ENCODE peak calls at places on chromosomes 16 and 17, in six cellular contexts. One of them, this sample, is unnamed. For H3K4me1, the result is how much of the 10 kb centered on the place peaks cover.

GRCh38 chr17:34313164-34313563 is 6.1 kb upstream of the CCL8 start:
- DNase-seq in mesenchymal stem cell: no peak
- DNase-seq in H9: no peak
- DNase-seq in IMR-90: peak
- DNase-seq in H1: no peak
- DNase-seq in mesendoderm: no peak
- DNase-seq in this sample: no peak

GRCh38 chr16:66204761-66205160 is 161.7 kb upstream of the CDH5 start:
- DNase-seq in mesendoderm: no peak
- DNase-seq in mesenchymal stem cell: no peak
- DNase-seq in H9: no peak
- DNase-seq in H1: no peak
- DNase-seq in IMR-90: no peak
- DNase-seq in this sample: no peak

GRCh38 chr17:40086150-40087044 is 14.0 kb downstream of the NR1D1 start:
- DNase-seq in mesenchymal stem cell: peak
- DNase-seq in H9: peak
- DNase-seq in mesendoderm: peak
- DNase-seq in IMR-90: no peak
- DNase-seq in H1: no peak
- DNase-seq in this sample: no peak

GRCh38 chr16:54077412-54077821 is 209.2 kb downstream of the IRX3 start:
- DNase-seq in H9: no peak
- DNase-seq in IMR-90: peak
- DNase-seq in mesenchymal stem cell: peak
- DNase-seq in H1: no peak
- DNase-seq in mesendoderm: peak
- DNase-seq in this sample: no peak

GRCh38 chr17:73293031-73293430 is 18.8 kb downstream of the CDC42EP4 start:
- DNase-seq in IMR-90: no peak
- DNase-seq in mesenchymal stem cell: no peak
- DNase-seq in H1: no peak
- DNase-seq in mesendoderm: no peak
- DNase-seq in H9: peak
- DNase-seq in this sample: no peak

GRCh38 chr17:38469875-38470274 is 41.6 kb downstream of the ARHGAP23 start:
- DNase-seq in H9: no peak
- DNase-seq in mesendoderm: peak
- DNase-seq in H1: no peak
- DNase-seq in IMR-90: peak
- DNase-seq in mesenchymal stem cell: peak
- DNase-seq in this sample: no peak

GRCh38 chr16:54744998-54745397 is 185.7 kb upstream of the IRX5 start:
- DNase-seq in H1: no peak
- DNase-seq in mesendoderm: no peak
- DNase-seq in H9: no peak
- DNase-seq in mesenchymal stem cell: no peak
- DNase-seq in IMR-90: no peak
- DNase-seq in this sample: no peak

GRCh38 chr17:66636111-66636510 is 198.8 kb upstream of the CACNG5 start:
- DNase-seq in H1: no peak
- DNase-seq in mesendoderm: no peak
- DNase-seq in IMR-90: peak
- DNase-seq in H9: no peak
- DNase-seq in mesenchymal stem cell: peak
- DNase-seq in this sample: no peak

GRCh38 chr17:65297384-65297783 is 160.2 kb downstream of the RGS9 start:
- DNase-seq in H1: no peak
- DNase-seq in mesenchymal stem cell: no peak
- DNase-seq in H9: no peak
- DNase-seq in IMR-90: no peak
- DNase-seq in mesendoderm: peak
- DNase-seq in this sample: no peak

GRCh38 chr16:2077016-2077415 is 29.2 kb downstream of the TSC2 start:
- DNase-seq in mesendoderm: no peak
- DNase-seq in IMR-90: no peak
- DNase-seq in H9: no peak
- DNase-seq in H1: no peak
- DNase-seq in mesenchymal stem cell: no peak
- DNase-seq in this sample: no peak
- H4K8ac ChIP-seq in mesendoderm: no peak
- H4K8ac ChIP-seq in IMR-90: no peak
- H4K8ac ChIP-seq in H9: no peak
- H4K8ac ChIP-seq in H1: no peak
- H4K8ac ChIP-seq in mesenchymal stem cell: no peak
- H4K8ac ChIP-seq in this sample: no peak

GRCh38 chr16:1107731-1108130 is 11.7 kb upstream of the C1QTNF8 start:
- DNase-seq in H1: no peak
- DNase-seq in mesendoderm: no peak
- DNase-seq in mesenchymal stem cell: no peak
- DNase-seq in IMR-90: no peak
- DNase-seq in H9: no peak
- DNase-seq in this sample: no peak
- H3K4me1 ChIP-seq in H1: under half
- H3K4me1 ChIP-seq in mesendoderm: under half
- H3K4me1 ChIP-seq in mesenchymal stem cell: under half
- H3K4me1 ChIP-seq in IMR-90: under half
- H3K4me1 ChIP-seq in H9: under half
- H3K4me1 ChIP-seq in this sample: under half

GRCh38 chr17:74493381-74493833 is 27.0 kb downstream of the CD300A start:
- DNase-seq in H1: peak
- DNase-seq in H9: peak
- DNase-seq in mesendoderm: peak
- DNase-seq in IMR-90: peak
- DNase-seq in mesenchymal stem cell: peak
- DNase-seq in this sample: peak
- H2BK15ac ChIP-seq in H1: no peak
- H2BK15ac ChIP-seq in H9: no peak
- H2BK15ac ChIP-seq in mesendoderm: no peak
- H2BK15ac ChIP-seq in IMR-90: no peak
- H2BK15ac ChIP-seq in mesenchymal stem cell: no peak
- H2BK15ac ChIP-seq in this sample: no peak

GRCh38 chr17:31313982-31314787 is at the start of gene EVI2B:
- DNase-seq in IMR-90: peak
- DNase-seq in H1: no peak
- DNase-seq in H9: no peak
- DNase-seq in mesenchymal stem cell: peak
- DNase-seq in mesendoderm: no peak
- DNase-seq in this sample: no peak
- H4K8ac ChIP-seq in IMR-90: no peak
- H4K8ac ChIP-seq in H1: no peak
- H4K8ac ChIP-seq in H9: no peak
- H4K8ac ChIP-seq in mesenchymal stem cell: no peak
- H4K8ac ChIP-seq in mesendoderm: no peak
- H4K8ac ChIP-seq in this sample: no peak

DNA sequence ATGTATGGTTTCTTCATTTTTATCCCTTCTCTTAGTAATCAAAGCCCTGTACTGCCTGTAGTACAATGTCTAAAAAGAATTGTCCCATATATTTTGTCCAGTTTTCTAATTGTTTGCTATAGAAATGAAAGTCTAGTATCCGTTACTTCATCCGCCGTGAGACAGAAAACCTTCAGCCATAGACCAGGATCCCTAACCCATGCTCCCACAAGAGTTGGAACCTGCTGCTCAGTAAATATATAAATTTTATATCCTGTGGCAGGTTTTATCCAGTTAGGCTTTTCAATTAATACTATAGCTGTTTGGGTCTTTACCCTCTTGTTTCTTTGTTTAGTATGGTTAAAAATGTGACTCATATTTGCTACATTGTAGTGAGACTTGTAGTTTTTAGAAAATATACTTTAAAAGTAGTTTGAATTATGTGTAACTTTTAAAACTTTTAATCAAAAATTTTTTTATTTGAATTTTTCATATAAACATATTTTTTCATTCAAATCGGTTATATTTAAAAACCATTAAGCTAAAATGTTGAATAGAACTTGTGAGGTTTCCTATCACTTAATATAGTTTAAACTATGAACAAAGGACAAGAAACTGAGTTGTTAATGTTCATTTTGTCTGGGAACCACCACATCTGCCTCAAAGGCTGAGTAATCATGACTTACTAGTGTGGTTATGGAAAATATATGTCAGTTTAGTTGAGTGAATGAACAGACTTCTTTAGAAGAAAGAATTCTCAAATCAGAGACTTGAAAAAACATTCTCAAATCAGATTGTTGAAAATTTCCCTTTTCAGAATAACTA is 54.8 kb downstream of the VMP1 start:
- DNase-seq in IMR-90: peak
- DNase-seq in H1: no peak
- DNase-seq in H9: no peak
- DNase-seq in mesendoderm: no peak
- DNase-seq in mesenchymal stem cell: peak
- DNase-seq in this sample: no peak
- H3K4me1 ChIP-seq in IMR-90: under half
- H3K4me1 ChIP-seq in H1: under half
- H3K4me1 ChIP-seq in H9: under half
- H3K4me1 ChIP-seq in mesendoderm: under half
- H3K4me1 ChIP-seq in mesenchymal stem cell: under half
- H3K4me1 ChIP-seq in this sample: under half

This sample was measured in neuronal stem cell.